ENCODE peak calls at places on chromosomes 6 and 20, in five cellular contexts. N is HepG2, U is HL-60, E is HCT116, R is GM23338. O is an unnamed sample.

GRCh38 chr20:8527998-8528397 is 395.9 kb downstream of the PLCB1 start:
- DNase-seq in N (no peak), R (no peak), E (no peak), U (no peak), O (no peak)

GRCh38 chr6:69379518-69379917 is 417.3 kb downstream of the LMBRD1 start:
- DNase-seq in E (no peak), N (no peak), R (no peak), U (no peak), O (no peak)

GRCh38 chr6:83151114-83151513 is 42.0 kb downstream of the PGM3 start:
- DNase-seq in N (no peak), R (peak; percentile 7), E (no peak), U (no peak), O (no peak)

GRCh38 chr6:44431118-44431725 is 43.7 kb downstream of the CDC5L start:
- DNase-seq in E (peak; percentile 45), R (peak; percentile 74), U (peak; percentile 8), N (peak; percentile 58), O (no peak)

GRCh38 chr20:362271-363254 is 15.7 kb downstream of the NRSN2 start:
- DNase-seq in N (peak; percentile 99), U (peak; percentile 93), R (peak; percentile 68), E (peak; percentile 95), O (no peak)

GRCh38 chr6:149860834-149861602 is 3.1 kb downstream of the LRP11 start:
- DNase-seq in N (peak; percentile 95), R (no peak), E (no peak), U (no peak), O (no peak)

GRCh38 chr6:98833101-98834059 is 994 bp upstream of the POU3F2 start:
- DNase-seq in N (no peak), R (peak; percentile 71), E (no peak), U (no peak), O (no peak)

GRCh38 chr6:69974193-69974592 is 107.8 kb downstream of the COL19A1 start:
- DNase-seq in N (no peak), E (no peak), U (peak; percentile 0), R (no peak), O (no peak)

GRCh38 chr6:35703554-35703953 is 14.8 kb upstream of the FKBP5 start:
- DNase-seq in U (no peak), N (no peak), E (no peak), R (peak; percentile 28), O (no peak)

GRCh38 chr6:157800420-157801237 is 22.4 kb upstream of the SNX9 start:
- DNase-seq in E (no peak), U (peak; percentile 11), R (no peak), N (no peak), O (no peak)

GRCh38 chr6:159760602-159761057 is 1.2 kb upstream of the ACAT2 start:
- DNase-seq in U (no peak), N (peak; percentile 24), R (peak; percentile 93), E (no peak), O (no peak)

GRCh38 chr6:37168809-37169457 is 1.0 kb upstream of the PIM1 start:
- DNase-seq in N (no peak), E (no peak), R (peak; percentile 59), U (no peak), O (no peak)

GRCh38 chr20:14055127-14055742 is 59.9 kb downstream of the MACROD2 start:
- DNase-seq in U (peak; percentile 14), N (peak; percentile 77), R (peak; percentile 85), E (peak; percentile 48), O (peak; percentile 51)

GRCh38 chr6:32852844-32853540 is 512 bp downstream of the TAP1 start:
- DNase-seq in E (no peak), R (peak; percentile 51), N (no peak), U (no peak), O (no peak)

GRCh38 chr6:31079656-31080261 is 32.6 kb downstream of the C6orf15 start:
- DNase-seq in R (peak; percentile 95), E (peak; percentile 38), N (peak; percentile 64), U (peak; percentile 12), O (no peak)

GRCh38 chr6:66623050-66623449 is 916.0 kb upstream of the EYS start:
- DNase-seq in R (no peak), U (no peak), E (no peak), N (no peak), O (no peak)

GRCh38 chr20:48128436-48128835 is 343.2 kb upstream of the SULF2 start:
- DNase-seq in R (no peak), U (no peak), E (no peak), N (no peak), O (no peak)

GRCh38 chr6:31882344-31882743 is 3.5 kb upstream of the SLC44A4 start:
- DNase-seq in N (no peak), R (no peak), U (no peak), E (no peak), O (no peak)

GRCh38 chr6:99473730-99474129 is 41.5 kb downstream of the USP45 start:
- DNase-seq in R (no peak), E (no peak), U (no peak), N (no peak), O (no peak)

GRCh38 chr20:4112490-4113420 is 97.4 kb upstream of the RNF24 start:
- DNase-seq in U (no peak), N (no peak), E (no peak), R (no peak), O (no peak)

GRCh38 chr6:167676000-167676665 is 150.6 kb upstream of the AFDN start:
- DNase-seq in R (no peak), U (no peak), N (peak; percentile 99), E (no peak), O (no peak)

GRCh38 chr6:11207199-11207968 is 25.1 kb downstream of the NEDD9 start:
- DNase-seq in R (no peak), E (peak; percentile 39), U (peak; percentile 97), N (peak; percentile 98), O (peak; percentile 87)

GRCh38 chr6:100464162-100464851 is 414 bp downstream of the SIM1 start:
- DNase-seq in U (no peak), E (no peak), N (no peak), R (peak; percentile 44), O (no peak)

GRCh38 chr6:170293411-170293844 is 2.5 kb upstream of the DLL1 start:
- DNase-seq in E (no peak), R (no peak), N (no peak), U (no peak), O (no peak)

GRCh38 chr6:170293881-170294755 is 3.2 kb upstream of the DLL1 start:
- DNase-seq in N (no peak), E (no peak), U (no peak), R (no peak), O (no peak)

GRCh38 chr6:170291271-170292110 is 613 bp upstream of the DLL1 start:
- DNase-seq in R (peak; percentile 93), E (no peak), N (no peak), U (no peak), O (no peak)

GRCh38 chr6:170292111-170292777 is 1.4 kb upstream of the DLL1 start:
- DNase-seq in N (no peak), U (no peak), R (peak; percentile 50), E (no peak), O (no peak)

GRCh38 chr6:170292778-170293164 is 1.9 kb upstream of the DLL1 start:
- DNase-seq in R (no peak), N (no peak), U (no peak), E (peak; percentile 32), O (no peak)
- TF ChIP-seq REST in R (no peak), N (no peak), U (no peak), E (no peak), O (no peak)

GRCh38 chr6:14025160-14025559 is 92.4 kb upstream of the CD83 start:
- DNase-seq in E (no peak), N (no peak), U (peak; percentile 43), R (no peak), O (no peak)

GRCh38 chr6:14029605-14030004 is 88.0 kb upstream of the CD83 start:
- DNase-seq in N (no peak), U (no peak), R (no peak), E (no peak), O (no peak)

GRCh38 chr6:14028631-14029030 is 88.9 kb upstream of the CD83 start:
- DNase-seq in N (no peak), E (no peak), U (no peak), R (no peak), O (no peak)

GRCh38 chr6:14023855-14024254 is 93.7 kb upstream of the CD83 start:
- DNase-seq in R (peak; percentile 20), E (no peak), U (no peak), N (no peak), O (no peak)

GRCh38 chr6:14026831-14027539 is 90.6 kb upstream of the CD83 start:
- DNase-seq in E (no peak), R (no peak), U (no peak), N (no peak), O (no peak)
- TF ChIP-seq REST in E (no peak), R (no peak), U (no peak), N (no peak), O (no peak)

GRCh38 chr20:64114356-64114971 is 7.1 kb upstream of the NPBWR2 start:
- DNase-seq in R (peak; percentile 0), E (no peak), U (no peak), N (no peak), O (no peak)
- TF ChIP-seq REST in R (no peak), E (no peak), U (no peak), N (no peak), O (no peak)

GRCh38 chr6:153947817-153948447 is 91.1 kb upstream of the OPRM1 start:
- DNase-seq in U (no peak), E (peak; percentile 21), N (peak; percentile 20), R (peak; percentile 72), O (peak; percentile 39)
- TF ChIP-seq REST in U (no peak), E (no peak), N (no peak), R (no peak), O (no peak)

O was measured in Panc1.